ENCODE peak calls at places on chromosome 7, in four cellular contexts. One of them, this sample, is unnamed.

GRCh38 chr7:150666412-150666811 is 19.1 kb upstream of the GIMAP2 start:
- DNase-seq in NCI-H1930: no peak
- DNase-seq in left cardiac atrium: no peak
- DNase-seq in A549: no peak
- DNase-seq in this sample: no peak

GRCh38 chr7:31690892-31691291 is 3.9 kb downstream of the PPP1R17 start:
- DNase-seq in NCI-H1930: no peak
- DNase-seq in left cardiac atrium: no peak
- DNase-seq in A549: no peak
- DNase-seq in this sample: no peak

GRCh38 chr7:92827464-92827863 is 8.9 kb downstream of the CDK6 start:
- DNase-seq in NCI-H1930: no peak
- DNase-seq in left cardiac atrium: no peak
- DNase-seq in A549: no peak
- DNase-seq in this sample: no peak

GRCh38 chr7:149767068-149767467 is 6.3 kb downstream of the ZNF467 start:
- DNase-seq in NCI-H1930: no peak
- DNase-seq in left cardiac atrium: no peak
- DNase-seq in A549: no peak
- DNase-seq in this sample: no peak

GRCh38 chr7:2633538-2634264 is 1.9 kb downstream of the TTYH3 start:
- DNase-seq in NCI-H1930: no peak
- DNase-seq in left cardiac atrium: peak; percentile 77
- DNase-seq in A549: peak; percentile 64
- DNase-seq in this sample: no peak

GRCh38 chr7:133934262-133934973 is 192.7 kb upstream of the LRGUK start:
- DNase-seq in NCI-H1930: no peak
- DNase-seq in left cardiac atrium: no peak
- DNase-seq in A549: no peak
- DNase-seq in this sample: no peak

GRCh38 chr7:50610521-50611277 is 45.5 kb upstream of the DDC start:
- DNase-seq in NCI-H1930: no peak
- DNase-seq in left cardiac atrium: no peak
- DNase-seq in A549: no peak
- DNase-seq in this sample: peak; percentile 39

GRCh38 chr7:156368053-156368452 is 272.5 kb upstream of the RNF32 start:
- DNase-seq in NCI-H1930: no peak
- DNase-seq in left cardiac atrium: no peak
- DNase-seq in A549: no peak
- DNase-seq in this sample: no peak

GRCh38 chr7:116087291-116087690 is 56.7 kb upstream of the TFEC start:
- DNase-seq in NCI-H1930: no peak
- DNase-seq in left cardiac atrium: no peak
- DNase-seq in A549: no peak
- DNase-seq in this sample: no peak

GRCh38 chr7:94391716-94392390 is 2.8 kb upstream of the COL1A2 start:
- DNase-seq in NCI-H1930: no peak
- DNase-seq in left cardiac atrium: peak; percentile 28
- DNase-seq in A549: no peak
- DNase-seq in this sample: no peak

GRCh38 chr7:27992755-27993478 is 187.7 kb downstream of the JAZF1 start:
- DNase-seq in NCI-H1930: no peak
- DNase-seq in left cardiac atrium: no peak
- DNase-seq in A549: no peak
- DNase-seq in this sample: no peak

GRCh38 chr7:141915565-141915964 is 634 bp upstream of the OR9A4 start:
- DNase-seq in NCI-H1930: no peak
- DNase-seq in left cardiac atrium: no peak
- DNase-seq in A549: no peak
- DNase-seq in this sample: no peak

GRCh38 chr7:25025218-25025671 is 45.3 kb upstream of the OSBPL3 start:
- DNase-seq in NCI-H1930: no peak
- DNase-seq in left cardiac atrium: no peak
- DNase-seq in A549: no peak
- DNase-seq in this sample: peak; percentile 25

GRCh38 chr7:108875139-108875538 is 305.5 kb downstream of the DNAJB9 start:
- DNase-seq in NCI-H1930: no peak
- DNase-seq in left cardiac atrium: no peak
- DNase-seq in A549: no peak
- DNase-seq in this sample: no peak

GRCh38 chr7:72152171-72153131 is 259.7 kb downstream of the CALN1 start:
- DNase-seq in NCI-H1930: no peak
- DNase-seq in left cardiac atrium: no peak
- DNase-seq in A549: no peak
- DNase-seq in this sample: no peak

GRCh38 chr7:936131-937054 is 18.1 kb downstream of the ADAP1 start:
- DNase-seq in NCI-H1930: no peak
- DNase-seq in left cardiac atrium: peak; percentile 20
- DNase-seq in A549: peak; percentile 82
- DNase-seq in this sample: no peak

This sample was measured in Panc1.